ENCODE peak calls at places on chromosomes 2 and 18, in six cellular contexts. O is Peyer's patch, F is HCT116, U is A549, T is gastrocnemius medialis, D is adrenal gland. I is an unnamed sample.

GRCh38 chr2:86768189-86768949 is 22.3 kb downstream of the CD8A start:
- DNase-seq in D (no peak), U (no peak), F (no peak), O (no peak), T (no peak), I (no peak)

GRCh38 chr2:105134076-105134475 is 96.2 kb downstream of the MRPS9 start:
- DNase-seq in U (no peak), O (no peak), D (no peak), T (no peak), F (no peak), I (no peak)

GRCh38 chr2:3170792-3171455 is 206.7 kb downstream of the EIPR1 start:
- DNase-seq in T (no peak), U (no peak), O (peak; percentile 37), D (no peak), F (no peak), I (no peak)

GRCh38 chr2:111961663-111962062 is 63.3 kb downstream of the MERTK start:
- DNase-seq in F (no peak), U (no peak), O (no peak), D (no peak), T (no peak), I (no peak)

GRCh38 chr2:9753276-9753600 is 90.0 kb upstream of the TAF1B start:
- DNase-seq in U (peak; percentile 88), T (no peak), D (peak; percentile 82), O (no peak), F (peak; percentile 88), I (no peak)

GRCh38 chr18:27608742-27609141 is 423.6 kb upstream of the CHST9 start:
- DNase-seq in U (no peak), F (no peak), D (no peak), T (no peak), O (no peak), I (no peak)

GRCh38 chr2:168060956-168061750 is 186.2 kb downstream of the STK39 start:
- DNase-seq in D (no peak), F (no peak), T (no peak), O (no peak), U (no peak), I (no peak)

GRCh38 chr2:9327873-9328352 is 95.4 kb downstream of the ITGB1BP1 start:
- DNase-seq in U (no peak), O (no peak), F (no peak), D (no peak), T (no peak), I (no peak)

GRCh38 chr2:172087780-172088244 is 2.5 kb downstream of the DLX1 start:
- DNase-seq in U (no peak), F (no peak), D (no peak), T (no peak), O (no peak), I (no peak)

GRCh38 chr2:234111523-234111922 is 61.0 kb downstream of the SPP2 start:
- DNase-seq in F (peak; percentile 90), T (no peak), O (no peak), D (peak; percentile 69), U (peak; percentile 66), I (no peak)

GRCh38 chr2:46072146-46072820 is 224.9 kb upstream of the EPAS1 start:
- DNase-seq in U (no peak), F (no peak), T (no peak), O (no peak), D (no peak), I (no peak)

GRCh38 chr2:166625670-166626069 is 131.6 kb upstream of the SCN7A start:
- DNase-seq in U (no peak), O (no peak), T (no peak), F (no peak), D (no peak), I (no peak)

GRCh38 chr2:238398577-238398976 is 28.1 kb upstream of the ASB1 start:
- DNase-seq in T (no peak), D (no peak), O (no peak), F (no peak), U (no peak), I (no peak)

GRCh38 chr2:152730591-152731333 is 12.3 kb downstream of the ARL6IP6 start:
- DNase-seq in U (no peak), O (no peak), T (no peak), D (no peak), F (no peak), I (peak; percentile 5)

GRCh38 chr2:235077046-235077445 is 125.2 kb downstream of the SH3BP4 start:
- DNase-seq in D (no peak), T (no peak), U (no peak), O (no peak), F (no peak), I (no peak)

GRCh38 chr2:113910110-113910717 is 20.3 kb downstream of the ACTR3 start:
- DNase-seq in U (no peak), F (peak; percentile 15), T (no peak), D (peak; percentile 72), O (no peak), I (no peak)

GRCh38 chr18:11553098-11553940 is 56.1 kb upstream of the SLC35G4 start:
- DNase-seq in U (peak; percentile 35), D (peak; percentile 17), F (peak; percentile 45), O (no peak), T (no peak), I (peak; percentile 76)

GRCh38 chr2:201795608-201796477 is 10.5 kb upstream of the CDK15 start:
- DNase-seq in T (no peak), D (peak; percentile 22), F (peak; percentile 35), O (no peak), U (peak; percentile 67), I (no peak)

GRCh38 chr2:39615675-39616074 is 50.0 kb upstream of the TMEM178A start:
- DNase-seq in U (no peak), D (no peak), F (no peak), O (no peak), T (no peak), I (no peak)

GRCh38 chr2:102001767-102002142 is 10.0 kb downstream of the IL1R2 start:
- DNase-seq in O (no peak), U (no peak), D (no peak), F (no peak), T (no peak), I (no peak)

GRCh38 chr2:97950329-97951154 is 45.2 kb downstream of the TMEM131 start:
- DNase-seq in T (no peak), U (no peak), O (no peak), F (no peak), D (no peak), I (no peak)

GRCh38 chr18:22044474-22045220 is 124.7 kb upstream of the GATA6 start:
- DNase-seq in F (no peak), U (no peak), T (no peak), D (no peak), O (peak; percentile 64), I (no peak)

GRCh38 chr2:236816197-236817170 is 246.9 kb downstream of the ACKR3 start:
- DNase-seq in O (no peak), F (no peak), D (no peak), T (no peak), U (no peak), I (no peak)

GRCh38 chr2:223824301-223824700 is 13.1 kb downstream of the AP1S3 start:
- DNase-seq in T (no peak), F (no peak), O (no peak), D (no peak), U (no peak), I (no peak)

GRCh38 chr2:196356332-196356731 is 185.0 kb upstream of the STK17B start:
- DNase-seq in O (no peak), D (no peak), F (no peak), U (no peak), T (no peak), I (no peak)

GRCh38 chr18:21903688-21904087 is 163.1 kb downstream of the MIB1 start:
- DNase-seq in O (no peak), F (no peak), T (no peak), D (no peak), U (no peak), I (no peak)

GRCh38 chr2:85997016-85997970 is 108.4 kb downstream of the POLR1A start:
- DNase-seq in O (no peak), T (peak; percentile 57), D (peak; percentile 84), F (no peak), U (no peak), I (no peak)

GRCh38 chr2:95220449-95220848 is 13.1 kb downstream of the ZNF892 start:
- DNase-seq in F (no peak), U (no peak), D (no peak), T (no peak), O (no peak), I (no peak)
- H3K9me3 ChIP-seq in F (peaks cover 22% of the 10 kb centered on the region), U (peaks cover 78% of the 10 kb centered on the region), D (no peaks in the 10 kb centered on the region), T (peaks cover 60% of the 10 kb centered on the region), O (peaks cover 65% of the 10 kb centered on the region), I (peaks cover 20% of the 10 kb centered on the region)

DNA sequence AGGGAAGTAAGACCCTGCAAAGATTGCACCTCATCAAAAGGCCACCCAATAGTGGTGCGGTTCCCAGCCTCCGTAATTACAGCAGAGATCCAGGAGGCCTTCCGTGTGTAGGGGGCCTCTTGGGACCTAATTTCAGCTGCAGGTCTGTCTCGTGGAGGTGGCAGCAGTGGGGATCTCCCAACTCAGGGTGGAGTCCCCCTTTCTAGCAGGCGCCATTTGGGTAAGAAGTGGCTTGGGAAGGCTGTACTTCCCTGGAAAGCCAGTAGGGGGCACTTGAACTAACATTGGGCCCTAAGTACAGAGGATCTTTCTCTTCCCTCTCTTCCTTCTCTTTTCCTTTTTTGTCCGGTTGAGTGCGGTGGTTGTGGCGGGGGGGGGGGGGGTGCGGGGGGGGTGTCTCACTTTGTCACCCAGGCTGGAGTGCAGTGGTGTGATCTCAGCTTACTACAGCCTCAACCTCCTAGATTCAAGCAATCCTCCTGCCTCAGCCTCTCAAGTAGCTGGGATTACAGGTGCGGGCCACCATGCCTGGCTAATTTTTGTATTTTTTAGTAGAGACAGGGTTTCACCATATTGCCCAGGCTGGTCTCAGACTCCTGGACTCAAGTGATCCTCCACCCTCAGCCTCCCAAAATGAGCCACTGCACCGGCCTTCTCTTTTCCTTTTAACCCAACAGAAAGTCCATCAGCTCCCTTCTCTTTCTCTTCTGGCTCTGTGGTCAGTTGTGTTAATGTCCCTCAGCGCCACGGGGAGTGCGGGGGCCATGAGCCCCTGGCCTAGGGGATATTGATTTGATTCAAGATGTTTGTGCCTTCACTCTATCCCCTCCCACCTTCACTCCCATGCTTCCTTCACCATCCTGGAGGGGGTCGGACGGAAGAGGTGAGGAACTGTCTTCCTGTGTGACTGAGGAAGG is 32.0 kb downstream of the CENPO start:
- DNase-seq in U (peak; percentile 48), T (no peak), D (no peak), O (peak; percentile 40), F (peak; percentile 10), I (no peak)
- TF ChIP-seq CTCF in U (peak; percentile 55), T (no peak), D (peak; percentile 29), O (peak; percentile 46), F (peak; percentile 66), I (peak; percentile 27)

DNA sequence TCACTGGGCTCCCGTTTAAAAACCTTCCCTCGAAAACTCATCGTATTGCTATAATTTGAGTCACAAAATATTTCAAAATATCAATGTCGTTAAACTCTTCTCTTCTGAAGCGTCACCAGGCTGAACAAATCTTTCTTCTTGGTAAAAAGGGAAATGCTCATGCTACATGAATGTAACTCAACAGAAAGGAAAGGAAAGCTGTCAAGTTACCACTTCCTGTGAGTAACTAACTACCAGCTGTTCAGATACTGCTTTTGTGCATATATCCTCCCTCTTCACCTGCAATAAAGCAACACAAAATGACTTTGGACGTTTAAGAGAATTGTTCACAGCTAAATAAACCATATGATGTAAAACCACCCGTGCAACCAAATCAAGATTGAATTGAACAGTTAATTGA is 95.4 kb downstream of the DOCK10 start:
- DNase-seq in U (no peak), D (no peak), T (no peak), F (no peak), O (no peak), I (no peak)
- TF ChIP-seq POLR2A in U (no peak), D (no peak), T (no peak), F (no peak), O (peak; percentile 37), I (no peak)

GRCh38 chr2:135066710-135067109 is 14.6 kb downstream of the RAB3GAP1 start:
- DNase-seq in T (no peak), F (no peak), D (no peak), U (no peak), O (no peak), I (no peak)
- H3K9me3 ChIP-seq in T (no peaks in the 10 kb centered on the region), F (peaks cover 9% of the 10 kb centered on the region), D (no peaks in the 10 kb centered on the region), U (peaks cover 19% of the 10 kb centered on the region), O (peaks cover 1% of the 10 kb centered on the region), I (no peaks in the 10 kb centered on the region)